ENCODE peak calls at places on chromosomes 7 and 10, in seven cellular contexts. B is activated naive CD4-positive, alpha-beta T cell; N is NCI-H2029 treated with DMSO at 0.1 percent for 48 hours; H is GM12892; U is HTR-8/SVneo; L is NCI-H2107; Z is islet precursor cell. A is an unnamed sample.

GRCh38 chr10:118730699-118731456 is 23.9 kb downstream of the CACUL1 start:
- DNase-seq in Z (no peak), N (no peak), L (no peak), H (no peak), U (no peak), B (no peak), A (no peak)

GRCh38 chr10:130021373-130021950 is 57.4 kb upstream of the EBF3 start:
- DNase-seq in H (no peak), B (no peak), N (no peak), Z (peak; percentile 18), U (no peak), L (no peak), A (no peak)

GRCh38 chr7:44114586-44115310 is 8.6 kb downstream of the POLD2 start:
- DNase-seq in B (no peak), U (no peak), N (no peak), Z (no peak), L (no peak), H (no peak), A (peak; percentile 69)

GRCh38 chr7:55569269-55569663 is 3.0 kb downstream of the VOPP1 start:
- DNase-seq in L (no peak), U (no peak), N (no peak), Z (no peak), H (no peak), B (no peak), A (no peak)

GRCh38 chr10:49108656-49109055 is 6.7 kb downstream of the VSTM4 start:
- DNase-seq in L (no peak), H (no peak), B (no peak), Z (no peak), N (no peak), U (no peak), A (no peak)

GRCh38 chr10:74314166-74314565 is 163.1 kb downstream of the ADK start:
- DNase-seq in N (no peak), U (no peak), H (no peak), Z (no peak), L (no peak), B (no peak), A (no peak)

GRCh38 chr10:79069325-79070090 is 742 bp downstream of the ZMIZ1 start:
- DNase-seq in N (no peak), B (peak; percentile 18), U (no peak), Z (peak; percentile 62), H (peak; percentile 60), L (no peak), A (peak; percentile 67)

GRCh38 chr7:86158111-86158510 is 485.6 kb upstream of the GRM3 start:
- DNase-seq in Z (no peak), U (no peak), H (no peak), L (no peak), B (no peak), N (no peak), A (no peak)

GRCh38 chr7:112986256-112987031 is 100.2 kb downstream of the GPR85 start:
- DNase-seq in B (no peak), L (no peak), N (no peak), U (no peak), H (no peak), Z (peak; percentile 69), A (no peak)

GRCh38 chr10:124185074-124185473 is 91.7 kb upstream of the CHST15 start:
- DNase-seq in N (no peak), U (no peak), B (no peak), L (no peak), Z (peak; percentile 65), H (no peak), A (no peak)

GRCh38 chr10:19908991-19909699 is 92.9 kb downstream of the PLXDC2 start:
- DNase-seq in Z (no peak), U (no peak), L (no peak), H (no peak), N (no peak), B (no peak), A (no peak)

GRCh38 chr10:80468002-80468401 is 13.9 kb downstream of the TSPAN14 start:
- DNase-seq in U (no peak), B (no peak), Z (peak; percentile 91), N (no peak), H (no peak), L (no peak), A (peak; percentile 77)

GRCh38 chr7:79506481-79506880 is 53.0 kb upstream of the MAGI2 start:
- DNase-seq in U (no peak), N (no peak), B (no peak), H (no peak), L (no peak), Z (peak; percentile 73), A (no peak)

GRCh38 chr7:7428806-7429205 is 106.9 kb downstream of the COL28A1 start:
- DNase-seq in L (no peak), Z (no peak), U (no peak), B (no peak), N (no peak), H (no peak), A (no peak)

GRCh38 chr10:24118246-24118645 is 90.7 kb upstream of the KIAA1217 start:
- DNase-seq in N (no peak), B (no peak), L (no peak), H (no peak), U (no peak), Z (no peak), A (no peak)

GRCh38 chr7:33185786-33186185 is 56.4 kb downstream of the BBS9 start:
- DNase-seq in Z (no peak), U (peak; percentile 50), H (no peak), B (no peak), N (peak; percentile 58), L (peak; percentile 8), A (no peak)

GRCh38 chr7:139982927-139983925 is 79.5 kb downstream of the PARP12 start:
- DNase-seq in L (no peak), H (no peak), N (no peak), U (no peak), Z (no peak), B (no peak), A (no peak)

GRCh38 chr10:115849197-115849596 is 423.8 kb downstream of the GFRA1 start:
- DNase-seq in B (no peak), Z (no peak), N (no peak), L (no peak), H (no peak), U (no peak), A (no peak)

GRCh38 chr7:77415822-77416620 is at the start of gene GSAP:
- DNase-seq in H (peak; percentile 73), N (peak; percentile 20), U (no peak), L (peak; percentile 34), B (peak; percentile 23), Z (peak; percentile 71), A (peak; percentile 71)

GRCh38 chr7:29783671-29784070 is 22.6 kb upstream of the WIPF3 start:
- DNase-seq in U (no peak), L (no peak), B (no peak), H (no peak), Z (no peak), N (no peak), A (no peak)

GRCh38 chr7:51315393-51316261 is 982 bp downstream of the COBL start:
- DNase-seq in L (no peak), H (no peak), B (no peak), N (no peak), Z (peak; percentile 86), U (no peak), A (peak; percentile 30)

GRCh38 chr10:71838264-71839211 is 12.5 kb downstream of the PSAP start:
- DNase-seq in U (no peak), L (no peak), B (no peak), Z (peak; percentile 87), H (no peak), N (no peak), A (no peak)

GRCh38 chr10:62058476-62058875 is 157.0 kb downstream of the ARID5B start:
- DNase-seq in L (no peak), H (no peak), N (no peak), U (no peak), B (no peak), Z (no peak), A (no peak)

GRCh38 chr10:104581884-104582603 is 59.0 kb upstream of the SORCS3 start:
- DNase-seq in Z (no peak), B (no peak), U (no peak), N (no peak), H (no peak), L (no peak), A (no peak)

GRCh38 chr10:63268139-63268797 is 135.1 kb downstream of the NRBF2 start:
- DNase-seq in H (no peak), N (no peak), Z (no peak), L (no peak), B (no peak), U (no peak), A (no peak)

GRCh38 chr7:40760997-40761396 is 626.2 kb downstream of the SUGCT start:
- DNase-seq in Z (no peak), H (no peak), U (no peak), L (no peak), N (no peak), B (no peak), A (no peak)

GRCh38 chr10:93124580-93125318 is 51.1 kb downstream of the CYP26A1 start:
- DNase-seq in B (no peak), H (no peak), U (no peak), Z (peak; percentile 7), N (no peak), L (no peak), A (no peak)

GRCh38 chr7:48244902-48245301 is 73.6 kb downstream of the ABCA13 start:
- DNase-seq in Z (no peak), B (no peak), U (no peak), H (no peak), L (no peak), N (no peak), A (no peak)

GRCh38 chr7:79458796-79459195 is 5.3 kb upstream of the MAGI2 start:
- DNase-seq in L (no peak), N (no peak), Z (no peak), H (no peak), B (no peak), U (no peak), A (no peak)

GRCh38 chr10:16360001-16360400 is 76.8 kb upstream of the PTER start:
- DNase-seq in L (no peak), U (no peak), B (no peak), N (no peak), Z (no peak), H (no peak), A (no peak)

GRCh38 chr7:134004829-134005505 is 122.2 kb upstream of the LRGUK start:
- DNase-seq in U (no peak), L (no peak), N (no peak), H (no peak), Z (no peak), B (no peak), A (no peak)

GRCh38 chr10:123997486-123998196 is 95.8 kb downstream of the CHST15 start:
- DNase-seq in B (no peak), H (no peak), U (peak; percentile 32), N (no peak), Z (peak; percentile 56), L (no peak), A (no peak)